ENCODE peak calls at places on chromosomes 2 and 18, in eight cellular contexts. X, T, E, A, F, P, R and C are unnamed samples.

GRCh38 chr2:201344663-201345366 is 12.3 kb downstream of the FLACC1 start:
- DNase-seq in X (peak), T (no peak), E (no peak), A (no peak), F (no peak), P (no peak), R (no peak), C (no peak)

GRCh38 chr2:143034292-143035074 is 94.7 kb upstream of the ARHGAP15 start:
- DNase-seq in X (peak), T (no peak), E (no peak), A (no peak), F (peak), P (peak), R (no peak), C (peak)

GRCh38 chr2:226934546-226935243 is 98.8 kb downstream of the RHBDD1 start:
- DNase-seq in X (peak), T (no peak), E (no peak), A (no peak), F (no peak), P (no peak), R (no peak), C (no peak)

GRCh38 chr2:239378021-239378917 is 22.6 kb downstream of the HDAC4 start:
- DNase-seq in X (no peak), T (peak), E (no peak), A (peak), F (no peak), P (no peak), R (no peak), C (no peak)

GRCh38 chr18:25042641-25043051 is 309.3 kb downstream of the ZNF521 start:
- DNase-seq in X (no peak), T (no peak), E (no peak), A (no peak), F (no peak), P (no peak), R (no peak), C (no peak)

GRCh38 chr18:24964213-24964612 is 387.8 kb downstream of the ZNF521 start:
- DNase-seq in X (no peak), T (no peak), E (no peak), A (no peak), F (no peak), P (no peak), R (no peak), C (no peak)

GRCh38 chr2:158205215-158205614 is 103.5 kb downstream of the UPP2 start:
- DNase-seq in X (no peak), T (no peak), E (no peak), A (no peak), F (no peak), P (no peak), R (no peak), C (no peak)

GRCh38 chr2:9422321-9423099 is 818 bp downstream of the ITGB1BP1 start:
- DNase-seq in X (peak), T (peak), E (peak), A (peak), F (no peak), P (no peak), R (no peak), C (peak)

GRCh38 chr2:88811681-88812080 is 120.2 kb downstream of the RPIA start:
- DNase-seq in X (no peak), T (no peak), E (no peak), A (no peak), F (no peak), P (no peak), R (no peak), C (no peak)

GRCh38 chr2:47208852-47209606 is 53.9 kb upstream of the STPG4 start:
- DNase-seq in X (no peak), T (no peak), E (no peak), A (no peak), F (no peak), P (no peak), R (no peak), C (no peak)

GRCh38 chr2:14363137-14363536 is 269.4 kb upstream of the LRATD1 start:
- DNase-seq in X (no peak), T (no peak), E (no peak), A (no peak), F (no peak), P (no peak), R (no peak), C (no peak)

GRCh38 chr2:42928692-42929576 is 136.6 kb upstream of the HAAO start:
- DNase-seq in X (peak), T (no peak), E (no peak), A (no peak), F (no peak), P (peak), R (no peak), C (no peak)

GRCh38 chr18:28114472-28114871 is 62.5 kb downstream of the CDH2 start:
- DNase-seq in X (no peak), T (no peak), E (no peak), A (no peak), F (no peak), P (no peak), R (no peak), C (peak)

GRCh38 chr2:57107353-57107752 is 923.6 kb downstream of the CCDC85A start:
- DNase-seq in X (no peak), T (no peak), E (no peak), A (no peak), F (no peak), P (no peak), R (no peak), C (no peak)

GRCh38 chr2:168518555-168519066 is 62.5 kb downstream of the CERS6 start:
- DNase-seq in X (peak), T (no peak), E (no peak), A (no peak), F (no peak), P (peak), R (no peak), C (no peak)

GRCh38 chr2:216287251-216287650 is 85.0 kb downstream of the MARCHF4 start:
- DNase-seq in X (peak), T (no peak), E (no peak), A (no peak), F (no peak), P (no peak), R (no peak), C (peak)

GRCh38 chr18:62386616-62387015 is 61.5 kb downstream of the TNFRSF11A start:
- DNase-seq in X (no peak), T (no peak), E (no peak), A (no peak), F (no peak), P (no peak), R (no peak), C (no peak)

GRCh38 chr2:41020318-41020717 is 568.4 kb upstream of the SLC8A1 start:
- DNase-seq in X (peak), T (no peak), E (no peak), A (no peak), F (no peak), P (no peak), R (no peak), C (no peak)

GRCh38 chr2:215505044-215505786 is 69.3 kb upstream of the FN1 start:
- DNase-seq in X (no peak), T (no peak), E (no peak), A (no peak), F (no peak), P (no peak), R (no peak), C (no peak)

GRCh38 chr2:219125225-219125885 is 35.3 kb downstream of the NHEJ1 start:
- DNase-seq in X (no peak), T (no peak), E (peak), A (peak), F (peak), P (no peak), R (no peak), C (peak)

GRCh38 chr2:67046568-67046967 is 350.6 kb upstream of the ETAA1 start:
- DNase-seq in X (no peak), T (no peak), E (no peak), A (no peak), F (no peak), P (no peak), R (no peak), C (no peak)

GRCh38 chr2:48829569-48829968 is 74.0 kb upstream of the LHCGR start:
- DNase-seq in X (no peak), T (no peak), E (no peak), A (no peak), F (no peak), P (no peak), R (no peak), C (no peak)

DNA sequence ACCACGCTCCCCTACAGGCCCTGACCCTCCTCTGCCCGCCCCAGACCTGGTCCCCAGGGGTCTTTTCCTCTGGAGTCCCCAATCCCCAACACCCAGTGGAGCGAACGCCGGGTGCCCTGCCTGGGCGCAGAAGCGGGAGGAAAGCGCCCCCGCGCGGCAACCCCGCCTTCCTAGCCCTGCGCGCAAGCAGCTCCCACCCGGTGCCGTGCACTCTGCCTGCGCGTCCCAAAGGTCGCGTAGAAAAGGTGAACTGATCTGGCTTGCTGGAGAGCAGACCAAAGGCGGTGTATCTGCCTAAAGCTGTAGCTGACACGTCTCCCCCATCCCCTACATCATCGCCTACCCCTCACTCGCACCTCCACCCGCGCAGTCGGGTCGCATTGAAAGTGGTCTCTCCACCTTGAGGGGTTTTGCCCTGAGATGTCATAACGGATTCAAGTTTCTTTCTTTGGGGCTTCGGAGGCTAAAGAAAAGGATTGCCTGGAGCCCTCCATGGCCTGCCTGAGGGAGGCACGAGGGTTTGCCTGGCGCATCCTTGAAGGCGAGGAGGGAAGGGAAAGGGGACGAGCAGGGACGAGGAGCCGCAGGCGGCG is 5.7 kb downstream of the GAD1 start:
- DNase-seq in X (peak), T (no peak), E (no peak), A (no peak), F (no peak), P (peak), R (no peak), C (no peak)
- TF ChIP-seq CTCF in X (peak), T (no peak), E (peak), A (peak), F (no peak), P (peak), R (no peak), C (peak)

DNA sequence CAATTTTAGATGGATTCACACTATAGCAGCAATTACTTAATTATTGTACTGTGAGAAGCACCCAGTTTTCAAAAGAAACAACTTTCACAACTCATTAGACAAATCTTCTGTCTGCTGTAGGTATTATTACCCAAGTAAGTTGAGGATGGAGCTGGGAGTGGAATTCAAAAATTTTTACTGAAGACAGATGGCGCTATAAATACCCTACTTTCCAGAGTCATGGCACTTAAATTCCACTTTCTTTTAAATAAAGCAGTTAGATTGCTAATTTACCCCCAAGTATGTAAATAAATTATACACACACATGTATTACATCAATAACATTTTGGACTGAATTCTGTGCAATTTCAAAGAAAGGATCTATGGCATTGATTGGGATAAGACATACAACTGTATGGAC is 166.8 kb downstream of the FTCDNL1 start:
- DNase-seq in X (no peak), T (no peak), E (no peak), A (no peak), F (no peak), P (no peak), R (no peak), C (no peak)
- TF ChIP-seq CTCF in X (peak), T (peak), E (no peak), A (no peak), F (no peak), P (no peak), R (no peak), C (peak)

DNA sequence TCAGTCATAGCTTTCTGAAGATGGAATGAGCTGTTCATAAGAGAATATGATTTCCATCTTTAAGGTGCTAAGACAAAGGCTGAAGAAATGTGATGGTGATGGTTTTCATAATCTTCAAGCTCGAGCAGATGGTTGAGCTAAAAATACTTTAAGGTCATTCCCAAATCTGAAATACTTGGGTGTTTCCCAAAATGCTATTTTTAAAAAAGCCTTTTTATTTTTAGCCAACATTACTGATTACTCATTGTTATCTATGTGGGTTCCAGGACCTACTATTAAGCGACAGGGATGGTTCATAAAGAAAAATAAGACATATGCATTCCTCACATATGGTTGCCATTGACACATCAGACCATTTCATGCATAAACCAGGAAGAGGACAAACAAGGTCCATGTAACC is 298.4 kb downstream of the PLCL1 start:
- DNase-seq in X (no peak), T (no peak), E (no peak), A (no peak), F (no peak), P (no peak), R (no peak), C (no peak)
- TF ChIP-seq CTCF in X (no peak), T (no peak), E (no peak), A (no peak), F (no peak), P (no peak), R (no peak), C (no peak)

DNA sequence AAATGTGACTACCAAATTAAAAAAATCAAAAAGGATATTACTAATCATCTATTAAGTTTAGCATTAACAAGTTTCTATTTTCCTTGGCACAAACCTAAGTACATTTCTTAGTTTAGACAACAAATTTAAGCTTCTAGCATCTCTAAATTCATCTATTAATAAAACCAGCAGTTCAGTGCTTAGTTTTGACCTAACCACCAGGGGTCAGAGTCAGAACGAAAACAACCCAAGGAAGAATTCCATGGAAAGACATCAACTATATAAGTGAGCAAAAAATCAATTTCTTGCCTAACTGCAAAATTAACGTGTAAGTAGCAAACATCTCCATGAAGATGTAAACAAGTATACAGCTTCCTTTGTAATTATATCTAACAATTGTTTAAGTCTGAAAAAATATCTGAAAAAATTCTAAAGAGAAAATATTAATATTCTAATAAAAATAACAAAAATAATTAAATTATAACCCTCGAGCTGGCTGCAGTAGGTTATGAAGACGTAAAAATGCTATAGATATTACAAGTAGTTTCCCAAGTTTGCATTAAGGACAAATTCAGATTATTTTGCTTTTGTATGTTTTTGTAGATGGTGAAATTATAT is 83.7 kb downstream of the CERKL start:
- DNase-seq in X (peak), T (no peak), E (no peak), A (no peak), F (no peak), P (no peak), R (no peak), C (peak)
- TF ChIP-seq CTCF in X (peak), T (peak), E (peak), A (peak), F (no peak), P (peak), R (peak), C (peak)

DNA sequence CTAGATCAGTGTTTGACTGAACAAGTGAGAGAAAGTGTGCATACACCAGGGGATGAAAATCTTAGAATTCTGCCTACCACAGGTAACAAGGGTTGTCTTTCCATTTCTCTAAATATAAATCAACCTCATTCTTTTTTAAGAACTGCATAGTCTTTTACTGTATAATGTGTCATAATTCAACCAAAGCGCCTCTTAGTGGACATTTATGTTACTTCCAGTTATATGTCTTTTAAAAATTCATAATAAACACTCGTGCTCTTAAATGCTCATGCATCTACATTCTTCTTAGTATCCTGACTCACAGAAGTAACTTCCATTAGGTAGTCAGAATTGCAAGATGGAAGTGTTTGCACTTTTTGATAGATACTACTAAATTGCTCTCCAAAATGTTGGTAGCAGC is 76.2 kb downstream of the CHRNA1 start:
- DNase-seq in X (peak), T (no peak), E (no peak), A (no peak), F (no peak), P (no peak), R (no peak), C (peak)
- TF ChIP-seq CTCF in X (peak), T (peak), E (peak), A (peak), F (no peak), P (peak), R (peak), C (peak)

GRCh38 chr2:220162320-220162719 is 534.9 kb downstream of the SLC4A3 start:
- DNase-seq in X (peak), T (no peak), E (no peak), A (no peak), F (no peak), P (no peak), R (no peak), C (peak)
- TF ChIP-seq CTCF in X (no peak), T (no peak), E (no peak), A (no peak), F (no peak), P (no peak), R (no peak), C (no peak)

GRCh38 chr2:27708666-27709065 is 45.0 kb downstream of the SLC4A1AP start:
- DNase-seq in X (no peak), T (no peak), E (no peak), A (no peak), F (no peak), P (no peak), R (no peak), C (no peak)
- TF ChIP-seq CTCF in X (no peak), T (no peak), E (no peak), A (no peak), F (no peak), P (no peak), R (no peak), C (no peak)